ENCODE peak calls at places on chromosomes 12 and 14, in eight cellular contexts. C is breast epithelium, O is neural progenitor cell, D is testis, K is adrenal gland, W is body of pancreas, U is dorsolateral prefrontal cortex, M is HCT116. Y is an unnamed sample.

GRCh38 chr12:98594050-98594853 is 766 bp downstream of the SLC25A3 start:
- DNase-seq in W (peak), O (peak), U (peak), M (no peak), K (peak), C (no peak), D (peak), Y (no peak)

GRCh38 chr12:104683831-104684503 is 227.2 kb downstream of the CHST11 start:
- DNase-seq in D (no peak), K (no peak), W (no peak), U (no peak), O (no peak), M (no peak), C (no peak), Y (no peak)

GRCh38 chr12:22728989-22729388 is 104.0 kb downstream of the ETNK1 start:
- DNase-seq in K (no peak), O (peak), D (no peak), W (no peak), M (no peak), C (no peak), U (no peak), Y (no peak)

GRCh38 chr12:69719336-69720316 is 19.0 kb upstream of the RAB3IP start:
- DNase-seq in O (no peak), W (no peak), C (no peak), D (no peak), M (no peak), U (no peak), K (no peak), Y (no peak)

GRCh38 chr14:81166126-81166525 is 54.6 kb downstream of the GTF2A1 start:
- DNase-seq in O (no peak), M (no peak), D (no peak), U (no peak), K (no peak), C (no peak), W (no peak), Y (no peak)

GRCh38 chr12:53998900-53999236 is 1.1 kb upstream of the HOXC9 start:
- DNase-seq in K (no peak), M (no peak), U (no peak), W (no peak), D (no peak), C (no peak), O (no peak), Y (no peak)

GRCh38 chr14:104968153-104968527 is 10.0 kb downstream of the AHNAK2 start:
- DNase-seq in D (peak), K (peak), U (no peak), M (no peak), C (peak), W (peak), O (peak), Y (no peak)

GRCh38 chr12:47271800-47272230 is 192.1 kb upstream of the AMIGO2 start:
- DNase-seq in D (no peak), M (no peak), W (no peak), U (no peak), C (no peak), O (no peak), K (no peak), Y (no peak)

GRCh38 chr12:100481021-100481420 is 7.4 kb downstream of the NR1H4 start:
- DNase-seq in O (no peak), K (no peak), C (no peak), W (no peak), U (no peak), D (no peak), M (no peak), Y (no peak)

GRCh38 chr12:3130053-3130805 is 53.0 kb downstream of the TSPAN9 start:
- DNase-seq in W (no peak), D (no peak), O (no peak), K (no peak), M (no peak), C (no peak), U (no peak), Y (no peak)

GRCh38 chr12:68675098-68675842 is 11.5 kb upstream of the NUP107 start:
- DNase-seq in K (peak), W (peak), C (no peak), O (peak), D (no peak), U (no peak), M (no peak), Y (no peak)

GRCh38 chr12:122992386-122992785 is 11.9 kb downstream of the ARL6IP4 start:
- DNase-seq in M (no peak), C (no peak), U (no peak), D (no peak), W (no peak), K (no peak), O (peak), Y (no peak)

GRCh38 chr14:22513066-22513812 is 75.8 kb downstream of the DAD1 start:
- DNase-seq in W (no peak), O (no peak), C (peak), D (no peak), U (no peak), M (no peak), K (no peak), Y (no peak)

GRCh38 chr12:78194448-78194847 is 363.8 kb downstream of the NAV3 start:
- DNase-seq in O (no peak), K (no peak), W (no peak), C (no peak), M (no peak), U (no peak), D (no peak), Y (peak)

GRCh38 chr14:101069666-101070362 is 166.3 kb upstream of the RTL1 start:
- DNase-seq in O (no peak), M (no peak), D (peak), K (peak), C (no peak), U (no peak), W (no peak), Y (no peak)

GRCh38 chr12:120439646-120440247 is 1.8 kb downstream of the COX6A1 start:
- DNase-seq in D (peak), M (peak), W (peak), O (peak), U (no peak), C (peak), K (peak), Y (peak)

GRCh38 chr14:79551591-79551990 is 659.7 kb downstream of the DIO2 start:
- DNase-seq in W (no peak), K (no peak), D (no peak), C (no peak), U (no peak), M (no peak), O (no peak), Y (no peak)

GRCh38 chr12:43501705-43502104 is 50.3 kb downstream of the ADAMTS20 start:
- DNase-seq in M (peak), O (peak), W (no peak), D (no peak), C (no peak), U (no peak), K (no peak), Y (peak)

GRCh38 chr14:101475468-101476257 is 85.6 kb upstream of the DIO3 start:
- DNase-seq in M (no peak), K (peak), O (no peak), D (peak), W (peak), U (no peak), C (no peak), Y (peak)

GRCh38 chr14:80977103-80977728 is 21.8 kb downstream of the TSHR start:
- DNase-seq in C (no peak), W (no peak), U (no peak), D (no peak), M (no peak), K (no peak), O (no peak), Y (no peak)

GRCh38 chr14:73245401-73246325 is 8.4 kb downstream of the PAPLN start:
- DNase-seq in C (no peak), O (peak), W (peak), M (no peak), D (no peak), U (no peak), K (peak), Y (no peak)

GRCh38 chr14:34060747-34061050 is 109.8 kb upstream of the EGLN3 start:
- DNase-seq in O (peak), M (no peak), D (no peak), U (no peak), W (no peak), C (no peak), K (no peak), Y (no peak)
- H3K4me3 ChIP-seq in O (peak), M (peak), D (peak), U (peak), W (no peak), C (peak), K (no peak), Y (peak)

GRCh38 chr14:38248629-38249028 is 7.3 kb downstream of the CLEC14A start:
- DNase-seq in C (no peak), D (no peak), U (no peak), M (no peak), W (no peak), K (no peak), O (peak), Y (no peak)

GRCh38 chr14:38254565-38255407 is 1.1 kb downstream of the CLEC14A start:
- DNase-seq in O (peak), D (no peak), M (no peak), K (no peak), C (no peak), W (no peak), U (peak), Y (no peak)

GRCh38 chr14:38250316-38250715 is 5.6 kb downstream of the CLEC14A start:
- DNase-seq in U (no peak), K (no peak), W (no peak), D (no peak), M (no peak), C (no peak), O (no peak), Y (no peak)

GRCh38 chr14:38255408-38255672 is 553 bp downstream of the CLEC14A start:
- DNase-seq in O (no peak), U (no peak), K (no peak), C (no peak), M (no peak), D (peak), W (peak), Y (no peak)

DNA sequence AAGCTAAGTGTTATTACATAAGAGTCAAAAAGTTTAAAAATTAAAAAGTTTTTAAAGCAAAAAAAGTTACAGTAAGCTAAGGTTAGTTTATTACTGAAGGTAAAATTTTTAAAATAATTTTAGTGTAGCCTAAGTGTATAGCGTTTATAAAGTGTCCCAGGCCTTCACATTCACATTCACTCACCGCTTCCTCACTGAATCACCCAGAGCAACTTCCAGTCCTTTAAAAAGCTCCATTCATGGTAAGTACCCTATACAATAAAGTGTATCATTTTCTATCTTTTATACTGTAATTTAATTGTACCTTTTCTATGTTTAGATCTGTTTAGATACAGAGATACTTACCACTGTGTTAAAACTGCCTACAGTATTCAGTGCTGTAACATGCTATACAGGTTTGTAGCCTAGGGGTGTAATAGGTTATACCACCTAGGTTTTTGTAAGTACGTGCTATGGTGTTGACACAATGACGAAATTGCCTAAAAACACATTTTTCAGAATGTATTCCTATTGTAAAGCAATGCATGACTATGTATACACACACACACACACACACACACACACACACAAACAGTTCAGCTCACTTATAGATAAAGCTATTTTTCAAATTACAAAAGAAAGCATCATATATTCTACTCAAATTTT is 3.7 kb downstream of the CLEC14A start:
- DNase-seq in W (no peak), D (no peak), U (no peak), O (no peak), K (no peak), C (no peak), M (no peak), Y (no peak)
- H3K4me3 ChIP-seq in W (no peak), D (no peak), U (no peak), O (no peak), K (no peak), C (peak), M (no peak), Y (no peak)

GRCh38 chr12:52903855-52904508 is 894 bp downstream of the KRT8 start:
- DNase-seq in C (peak), U (no peak), O (peak), M (no peak), W (peak), K (peak), D (peak), Y (no peak)
- H3K4me3 ChIP-seq in C (peak), U (peak), O (peak), M (peak), W (peak), K (no peak), D (peak), Y (peak)

GRCh38 chr14:36315159-36315853 is 5.1 kb downstream of the MBIP start:
- DNase-seq in C (no peak), U (no peak), K (no peak), O (peak), M (no peak), D (no peak), W (no peak), Y (no peak)
- H3K4me3 ChIP-seq in C (no peak), U (no peak), K (no peak), O (no peak), M (no peak), D (no peak), W (no peak), Y (no peak)

Y was measured in skeletal muscle cell.